ENCODE peak calls at places on chromosomes 1 and 21, in ten cellular contexts. B is activated CD8-positive, alpha-beta memory T cell treated with anti-CD3 and anti-CD28 coated beads, Interleukin-2, amount 50 U/mL, for 4 hours; K is keratinocyte; A is fibroblast of lung; R is astrocyte of the spinal cord; Y is activated T-helper 1 cell treated with anti-CD3 and anti-CD28 coated beads, Interleukin-12 subunit alpha, Interleukin-12 subunit beta, Interleukin-2, Interleukin-4 antibody, amounts not matched to agents 30 ng/mL and 10 ng/mL and 1 ng/mL, durations not matched to agents 14 hours and 24 hours and 36 hours; J is GM18507; M is coronary artery; D is NCI-H446; S is stimulated activated naive CD8-positive, alpha-beta T cell treated with anti-CD3 and anti-CD28 coated beads, Interleukin-15, Interleukin-2, amounts not matched to agents 100 U/mL and 50 U/mL, for 24 hours. H is an unnamed sample.

GRCh38 chr21:45517249-45518065 is 24.8 kb downstream of the SLC19A1 start:
- DNase-seq in B (no peak), K (no peak), A (no peak), R (no peak), Y (peak), J (no peak), M (no peak), D (no peak), S (no peak), H (no peak)

GRCh38 chr1:229001467-229001866 is 266.2 kb downstream of the RHOU start:
- DNase-seq in B (no peak), K (peak), A (no peak), R (no peak), Y (no peak), J (no peak), M (no peak), D (no peak), S (no peak), H (no peak)

GRCh38 chr1:24421502-24421901 is 5.9 kb downstream of the NIPAL3 start:
- DNase-seq in B (no peak), K (no peak), A (no peak), R (no peak), Y (no peak), J (no peak), M (no peak), D (no peak), S (no peak), H (no peak)

GRCh38 chr1:229224308-229224707 is 46.6 kb upstream of the RAB4A start:
- DNase-seq in B (no peak), K (no peak), A (peak), R (peak), Y (no peak), J (no peak), M (no peak), D (peak), S (no peak), H (no peak)

GRCh38 chr1:114216431-114217173 is 62.9 kb upstream of the SYT6 start:
- DNase-seq in B (no peak), K (no peak), A (no peak), R (no peak), Y (no peak), J (no peak), M (no peak), D (peak), S (no peak), H (no peak)

GRCh38 chr1:75338974-75339483 is 204.8 kb downstream of the LHX8 start:
- DNase-seq in B (no peak), K (no peak), A (peak), R (peak), Y (no peak), J (peak), M (no peak), D (peak), S (no peak), H (no peak)

GRCh38 chr21:41168391-41169257 is 664 bp downstream of the BACE2 start:
- DNase-seq in B (no peak), K (no peak), A (peak), R (peak), Y (peak), J (no peak), M (peak), D (no peak), S (peak), H (peak)

GRCh38 chr21:18318156-18318555 is 73.5 kb downstream of the CHODL start:
- DNase-seq in B (no peak), K (no peak), A (no peak), R (no peak), Y (no peak), J (no peak), M (no peak), D (no peak), S (no peak), H (no peak)

GRCh38 chr1:243452092-243452491 is 196.3 kb downstream of the SDCCAG8 start:
- DNase-seq in B (no peak), K (no peak), A (no peak), R (no peak), Y (no peak), J (no peak), M (no peak), D (no peak), S (no peak), H (no peak)

GRCh38 chr1:223713546-223714420 is 1.4 kb downstream of the CAPN2 start:
- DNase-seq in B (peak), K (no peak), A (no peak), R (no peak), Y (no peak), J (no peak), M (no peak), D (no peak), S (no peak), H (no peak)

GRCh38 chr1:27366411-27367159 is at the start of gene MAP3K6:
- DNase-seq in B (peak), K (no peak), A (peak), R (peak), Y (peak), J (no peak), M (peak), D (peak), S (peak), H (peak)

GRCh38 chr1:65412984-65413375 is 7.5 kb upstream of the LEPR start:
- DNase-seq in B (no peak), K (no peak), A (peak), R (peak), Y (no peak), J (no peak), M (no peak), D (no peak), S (no peak), H (no peak)

GRCh38 chr21:39096754-39097153 is 86.5 kb downstream of the PSMG1 start:
- DNase-seq in B (no peak), K (no peak), A (no peak), R (no peak), Y (no peak), J (no peak), M (no peak), D (no peak), S (no peak), H (no peak)

GRCh38 chr1:24191860-24192259 is 4.8 kb upstream of the IFNLR1 start:
- DNase-seq in B (no peak), K (no peak), A (peak), R (peak), Y (peak), J (no peak), M (no peak), D (no peak), S (peak), H (peak)

GRCh38 chr1:205430631-205431305 is 8.9 kb upstream of the LEMD1 start:
- DNase-seq in B (peak), K (no peak), A (peak), R (peak), Y (peak), J (no peak), M (no peak), D (no peak), S (peak), H (peak)

GRCh38 chr1:208004851-208005250 is 93.9 kb upstream of the CD34 start:
- DNase-seq in B (no peak), K (no peak), A (peak), R (peak), Y (no peak), J (no peak), M (no peak), D (no peak), S (no peak), H (no peak)

GRCh38 chr1:217534566-217534965 is 96.3 kb downstream of the GPATCH2 start:
- DNase-seq in B (no peak), K (no peak), A (peak), R (no peak), Y (no peak), J (no peak), M (no peak), D (peak), S (no peak), H (no peak)

GRCh38 chr1:110380667-110381283 is 10.1 kb downstream of the SLC16A4 start:
- DNase-seq in B (no peak), K (no peak), A (no peak), R (peak), Y (no peak), J (no peak), M (no peak), D (no peak), S (no peak), H (no peak)

GRCh38 chr1:104098837-104099236 is 349.1 kb downstream of the AMY1C start:
- DNase-seq in B (no peak), K (no peak), A (no peak), R (no peak), Y (no peak), J (no peak), M (no peak), D (no peak), S (no peak), H (no peak)

GRCh38 chr1:226268421-226269124 is 40.4 kb downstream of the LIN9 start:
- DNase-seq in B (no peak), K (no peak), A (peak), R (peak), Y (no peak), J (no peak), M (no peak), D (no peak), S (no peak), H (no peak)

GRCh38 chr1:227944066-227944930 is 3.4 kb downstream of the WNT9A start:
- DNase-seq in B (no peak), K (no peak), A (peak), R (peak), Y (no peak), J (no peak), M (peak), D (no peak), S (no peak), H (no peak)

GRCh38 chr1:177650947-177651346 is 318.9 kb downstream of the SEC16B start:
- DNase-seq in B (no peak), K (no peak), A (no peak), R (no peak), Y (no peak), J (no peak), M (no peak), D (no peak), S (no peak), H (no peak)

GRCh38 chr1:22869325-22869724 is 103.3 kb downstream of the LACTBL1 start:
- DNase-seq in B (no peak), K (no peak), A (no peak), R (no peak), Y (no peak), J (no peak), M (no peak), D (no peak), S (no peak), H (no peak)

GRCh38 chr1:175178056-175178455 is 14.5 kb downstream of the KIAA0040 start:
- DNase-seq in B (no peak), K (no peak), A (no peak), R (no peak), Y (no peak), J (no peak), M (no peak), D (no peak), S (no peak), H (no peak)

GRCh38 chr1:53442297-53442696 is 16.9 kb upstream of the DMRTB1 start:
- DNase-seq in B (no peak), K (no peak), A (peak), R (peak), Y (no peak), J (no peak), M (no peak), D (no peak), S (no peak), H (no peak)

GRCh38 chr1:202274611-202275010 is 67.1 kb downstream of the UBE2T start:
- DNase-seq in B (peak), K (no peak), A (no peak), R (no peak), Y (peak), J (no peak), M (no peak), D (peak), S (peak), H (peak)

GRCh38 chr21:42233067-42233981 is 14.4 kb downstream of the ABCG1 start:
- DNase-seq in B (peak), K (no peak), A (no peak), R (peak), Y (peak), J (no peak), M (peak), D (no peak), S (peak), H (no peak)

GRCh38 chr1:35454616-35455015 is 102.6 kb downstream of the KIAA0319L start:
- DNase-seq in B (no peak), K (no peak), A (peak), R (peak), Y (no peak), J (no peak), M (no peak), D (no peak), S (no peak), H (peak)

GRCh38 chr1:84689514-84690396 is 506 bp downstream of the SSX2IP start:
- DNase-seq in B (no peak), K (no peak), A (peak), R (peak), Y (peak), J (no peak), M (peak), D (peak), S (peak), H (peak)

GRCh38 chr1:105652109-105652508 is 1404.4 kb upstream of the PRMT6 start:
- DNase-seq in B (no peak), K (no peak), A (no peak), R (no peak), Y (no peak), J (no peak), M (no peak), D (no peak), S (no peak), H (no peak)

GRCh38 chr1:167533851-167534300 is 15.5 kb upstream of the CD247 start:
- DNase-seq in B (peak), K (peak), A (peak), R (peak), Y (peak), J (peak), M (no peak), D (peak), S (peak), H (peak)

GRCh38 chr1:36555041-36555440 is 72.3 kb upstream of the CSF3R start:
- DNase-seq in B (no peak), K (no peak), A (no peak), R (no peak), Y (no peak), J (no peak), M (peak), D (no peak), S (no peak), H (no peak)

GRCh38 chr1:8870605-8871538 is 7.6 kb downstream of the ENO1 start:
- DNase-seq in B (no peak), K (no peak), A (no peak), R (no peak), Y (no peak), J (no peak), M (no peak), D (no peak), S (no peak), H (no peak)

GRCh38 chr21:17802568-17802967 is 16.6 kb downstream of the C21orf91 start:
- DNase-seq in B (no peak), K (no peak), A (peak), R (peak), Y (no peak), J (no peak), M (no peak), D (no peak), S (no peak), H (no peak)

GRCh38 chr1:110089561-110090275 is 19.2 kb upstream of the ALX3 start:
- DNase-seq in B (no peak), K (no peak), A (no peak), R (no peak), Y (no peak), J (no peak), M (no peak), D (no peak), S (no peak), H (no peak)

H was measured in dermis microvascular lymphatic vessel endothelial cell.